ENCODE peak calls at places on chromosomes 11 and 22, in seven cellular contexts. One of them, this sample, is unnamed.

GRCh38 chr11:19474954-19475811 is 234.4 kb upstream of the E2F8 start:
- DNase-seq in H1: no peak
- DNase-seq in K562: no peak
- DNase-seq in WTC11: no peak
- DNase-seq in HCT116: no peak
- DNase-seq in GM12878: peak; percentile 76
- DNase-seq in HepG2: no peak
- DNase-seq in this sample: no peak

GRCh38 chr11:84130646-84131427 is 844.7 kb upstream of the CCDC90B start:
- DNase-seq in HepG2: no peak
- DNase-seq in HCT116: no peak
- DNase-seq in WTC11: no peak
- DNase-seq in K562: no peak
- DNase-seq in H1: no peak
- DNase-seq in GM12878: no peak
- DNase-seq in this sample: no peak

GRCh38 chr22:29563652-29564460 is 10.3 kb upstream of the THOC5 start:
- DNase-seq in GM12878: no peak
- DNase-seq in HepG2: no peak
- DNase-seq in H1: no peak
- DNase-seq in K562: no peak
- DNase-seq in WTC11: no peak
- DNase-seq in HCT116: no peak
- DNase-seq in this sample: no peak

GRCh38 chr22:20809538-20810185 is 35.7 kb downstream of the SERPIND1 start:
- DNase-seq in K562: no peak
- DNase-seq in WTC11: no peak
- DNase-seq in HepG2: no peak
- DNase-seq in H1: no peak
- DNase-seq in GM12878: no peak
- DNase-seq in HCT116: no peak
- DNase-seq in this sample: no peak

GRCh38 chr11:86952933-86953637 is 2.1 kb downstream of the FZD4 start:
- DNase-seq in GM12878: no peak
- DNase-seq in K562: no peak
- DNase-seq in WTC11: no peak
- DNase-seq in HCT116: no peak
- DNase-seq in HepG2: no peak
- DNase-seq in H1: no peak
- DNase-seq in this sample: no peak

GRCh38 chr11:11810764-11811726 is 30.7 kb upstream of the USP47 start:
- DNase-seq in H1: no peak
- DNase-seq in K562: peak; percentile 96
- DNase-seq in HepG2: no peak
- DNase-seq in GM12878: no peak
- DNase-seq in HCT116: peak; percentile 85
- DNase-seq in WTC11: peak; percentile 73
- DNase-seq in this sample: peak; percentile 37

GRCh38 chr11:123303924-123304323 is 108.9 kb upstream of the CLMP start:
- DNase-seq in HepG2: no peak
- DNase-seq in GM12878: peak; percentile 19
- DNase-seq in K562: no peak
- DNase-seq in HCT116: no peak
- DNase-seq in H1: no peak
- DNase-seq in WTC11: no peak
- DNase-seq in this sample: no peak

GRCh38 chr11:76788661-76789442 is 5.7 kb downstream of the TSKU start:
- DNase-seq in H1: no peak
- DNase-seq in WTC11: no peak
- DNase-seq in K562: no peak
- DNase-seq in GM12878: no peak
- DNase-seq in HCT116: peak; percentile 85
- DNase-seq in HepG2: peak; percentile 66
- DNase-seq in this sample: no peak

GRCh38 chr11:3927129-3927796 is 71.8 kb downstream of the STIM1 start:
- DNase-seq in WTC11: no peak
- DNase-seq in GM12878: no peak
- DNase-seq in K562: no peak
- DNase-seq in H1: no peak
- DNase-seq in HCT116: no peak
- DNase-seq in HepG2: no peak
- DNase-seq in this sample: no peak

GRCh38 chr22:49676230-49676629 is 151.4 kb downstream of the BRD1 start:
- DNase-seq in GM12878: no peak
- DNase-seq in HepG2: no peak
- DNase-seq in WTC11: no peak
- DNase-seq in K562: no peak
- DNase-seq in HCT116: no peak
- DNase-seq in H1: no peak
- DNase-seq in this sample: no peak

GRCh38 chr11:46553746-46554204 is 40.0 kb downstream of the AMBRA1 start:
- DNase-seq in GM12878: no peak
- DNase-seq in H1: no peak
- DNase-seq in HepG2: peak; percentile 42
- DNase-seq in K562: no peak
- DNase-seq in WTC11: no peak
- DNase-seq in HCT116: peak; percentile 62
- DNase-seq in this sample: no peak

GRCh38 chr22:37618072-37618656 is 9.5 kb downstream of the GGA1 start:
- DNase-seq in K562: no peak
- DNase-seq in HCT116: no peak
- DNase-seq in HepG2: no peak
- DNase-seq in GM12878: no peak
- DNase-seq in WTC11: no peak
- DNase-seq in H1: no peak
- DNase-seq in this sample: no peak

GRCh38 chr11:59801981-59802638 is 8.5 kb downstream of the MRPL16 start:
- DNase-seq in HCT116: no peak
- DNase-seq in H1: no peak
- DNase-seq in GM12878: no peak
- DNase-seq in HepG2: no peak
- DNase-seq in WTC11: no peak
- DNase-seq in K562: no peak
- DNase-seq in this sample: no peak

GRCh38 chr11:59800390-59801037 is 10.1 kb downstream of the MRPL16 start:
- DNase-seq in H1: no peak
- DNase-seq in WTC11: no peak
- DNase-seq in K562: no peak
- DNase-seq in GM12878: no peak
- DNase-seq in HCT116: no peak
- DNase-seq in HepG2: no peak
- DNase-seq in this sample: no peak

GRCh38 chr11:59801160-59801706 is 9.3 kb downstream of the MRPL16 start:
- DNase-seq in GM12878: no peak
- DNase-seq in HepG2: no peak
- DNase-seq in WTC11: no peak
- DNase-seq in HCT116: no peak
- DNase-seq in H1: no peak
- DNase-seq in K562: no peak
- DNase-seq in this sample: no peak

GRCh38 chr11:59807047-59807446 is 3.5 kb downstream of the MRPL16 start:
- DNase-seq in GM12878: no peak
- DNase-seq in WTC11: no peak
- DNase-seq in H1: no peak
- DNase-seq in HepG2: peak; percentile 50
- DNase-seq in K562: no peak
- DNase-seq in HCT116: no peak
- DNase-seq in this sample: no peak

GRCh38 chr11:59802639-59803176 is 7.9 kb downstream of the MRPL16 start:
- DNase-seq in HCT116: peak; percentile 46
- DNase-seq in H1: no peak
- DNase-seq in K562: peak; percentile 53
- DNase-seq in WTC11: no peak
- DNase-seq in GM12878: no peak
- DNase-seq in HepG2: peak; percentile 51
- DNase-seq in this sample: peak; percentile 33
- TF ChIP-seq SP1 in HCT116: peak; percentile 12
- TF ChIP-seq SP1 in H1: no peak
- TF ChIP-seq SP1 in K562: no peak
- TF ChIP-seq SP1 in WTC11: no peak
- TF ChIP-seq SP1 in GM12878: no peak
- TF ChIP-seq SP1 in HepG2: no peak
- TF ChIP-seq SP1 in this sample: no peak

GRCh38 chr11:2481253-2481652 is 36.4 kb downstream of the KCNQ1 start:
- DNase-seq in H1: no peak
- DNase-seq in GM12878: no peak
- DNase-seq in K562: no peak
- DNase-seq in WTC11: no peak
- DNase-seq in HepG2: no peak
- DNase-seq in HCT116: no peak
- DNase-seq in this sample: no peak

GRCh38 chr11:2482199-2482598 is 37.4 kb downstream of the KCNQ1 start:
- DNase-seq in K562: no peak
- DNase-seq in HepG2: no peak
- DNase-seq in WTC11: no peak
- DNase-seq in GM12878: no peak
- DNase-seq in H1: no peak
- DNase-seq in HCT116: no peak
- DNase-seq in this sample: no peak

GRCh38 chr11:2483426-2483825 is 38.6 kb downstream of the KCNQ1 start:
- DNase-seq in HepG2: no peak
- DNase-seq in HCT116: no peak
- DNase-seq in K562: no peak
- DNase-seq in H1: no peak
- DNase-seq in GM12878: no peak
- DNase-seq in WTC11: no peak
- DNase-seq in this sample: peak; percentile 5

GRCh38 chr11:2482745-2483144 is 37.9 kb downstream of the KCNQ1 start:
- DNase-seq in K562: no peak
- DNase-seq in HepG2: no peak
- DNase-seq in H1: no peak
- DNase-seq in HCT116: no peak
- DNase-seq in GM12878: no peak
- DNase-seq in WTC11: no peak
- DNase-seq in this sample: peak; percentile 1

DNA sequence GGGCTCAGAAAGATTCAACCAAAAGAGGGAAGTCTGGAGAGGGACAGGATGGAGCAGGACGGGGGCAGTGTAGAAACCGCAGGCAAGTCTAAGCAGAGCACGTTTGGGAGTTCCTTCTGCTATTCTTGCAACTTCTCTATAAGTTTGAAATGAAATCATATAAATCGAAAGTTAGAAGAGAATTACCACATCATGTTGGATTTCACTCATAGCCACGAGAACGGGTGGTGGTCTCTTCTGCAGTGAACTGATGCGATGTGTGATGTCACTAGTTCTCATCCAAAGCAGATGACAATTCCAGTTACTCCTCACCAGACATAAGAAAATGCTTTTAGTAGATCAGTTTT is 36.0 kb downstream of the KCNQ1 start:
- DNase-seq in K562: no peak
- DNase-seq in HepG2: no peak
- DNase-seq in H1: no peak
- DNase-seq in WTC11: no peak
- DNase-seq in GM12878: no peak
- DNase-seq in HCT116: no peak
- DNase-seq in this sample: no peak
- TF ChIP-seq SP1 in K562: no peak
- TF ChIP-seq SP1 in HepG2: no peak
- TF ChIP-seq SP1 in H1: no peak
- TF ChIP-seq SP1 in WTC11: no peak
- TF ChIP-seq SP1 in GM12878: no peak
- TF ChIP-seq SP1 in HCT116: no peak
- TF ChIP-seq SP1 in this sample: no peak

GRCh38 chr11:30285416-30286121 is 37.3 kb upstream of the ARL14EP start:
- DNase-seq in WTC11: no peak
- DNase-seq in GM12878: no peak
- DNase-seq in HCT116: no peak
- DNase-seq in H1: no peak
- DNase-seq in HepG2: no peak
- DNase-seq in K562: no peak
- DNase-seq in this sample: no peak

GRCh38 chr11:30281476-30282288 is 41.2 kb upstream of the ARL14EP start:
- DNase-seq in HepG2: no peak
- DNase-seq in HCT116: no peak
- DNase-seq in H1: no peak
- DNase-seq in GM12878: no peak
- DNase-seq in K562: no peak
- DNase-seq in WTC11: no peak
- DNase-seq in this sample: no peak

GRCh38 chr11:30284836-30285235 is 38.1 kb upstream of the ARL14EP start:
- DNase-seq in HepG2: no peak
- DNase-seq in K562: no peak
- DNase-seq in HCT116: no peak
- DNase-seq in WTC11: no peak
- DNase-seq in GM12878: no peak
- DNase-seq in H1: no peak
- DNase-seq in this sample: no peak

DNA sequence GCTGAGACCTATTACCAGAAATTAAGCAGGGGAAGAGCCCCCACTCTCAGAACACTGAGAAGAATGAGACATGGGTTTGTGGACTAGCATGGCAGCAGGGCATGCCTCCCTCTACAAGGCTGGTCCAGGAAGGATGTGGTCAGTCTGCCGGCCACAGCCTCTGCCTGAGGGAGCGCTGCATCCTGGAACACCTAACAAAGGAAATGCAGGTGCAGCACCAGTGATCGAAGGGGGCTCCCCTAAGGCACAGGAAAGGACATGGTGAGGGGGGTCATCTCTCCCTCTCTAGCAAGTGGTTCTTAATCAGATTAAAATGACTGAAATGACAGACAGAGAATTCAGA is 40.6 kb upstream of the ARL14EP start:
- DNase-seq in H1: no peak
- DNase-seq in K562: no peak
- DNase-seq in WTC11: no peak
- DNase-seq in HCT116: no peak
- DNase-seq in GM12878: peak; percentile 17
- DNase-seq in HepG2: no peak
- DNase-seq in this sample: no peak
- TF ChIP-seq SP1 in H1: no peak
- TF ChIP-seq SP1 in K562: no peak
- TF ChIP-seq SP1 in WTC11: no peak
- TF ChIP-seq SP1 in HCT116: no peak
- TF ChIP-seq SP1 in GM12878: no peak
- TF ChIP-seq SP1 in HepG2: no peak
- TF ChIP-seq SP1 in this sample: no peak

GRCh38 chr22:44577391-44578114 is 79.5 kb upstream of the RTL6 start:
- DNase-seq in GM12878: no peak
- DNase-seq in WTC11: no peak
- DNase-seq in HepG2: no peak
- DNase-seq in HCT116: no peak
- DNase-seq in H1: no peak
- DNase-seq in K562: no peak
- DNase-seq in this sample: no peak

GRCh38 chr22:44576311-44577260 is 78.6 kb upstream of the RTL6 start:
- DNase-seq in WTC11: no peak
- DNase-seq in HCT116: no peak
- DNase-seq in GM12878: no peak
- DNase-seq in K562: no peak
- DNase-seq in H1: no peak
- DNase-seq in HepG2: no peak
- DNase-seq in this sample: no peak

GRCh38 chr22:44578115-44578457 is 80.1 kb upstream of the RTL6 start:
- DNase-seq in HCT116: no peak
- DNase-seq in K562: no peak
- DNase-seq in HepG2: no peak
- DNase-seq in WTC11: no peak
- DNase-seq in H1: no peak
- DNase-seq in GM12878: no peak
- DNase-seq in this sample: no peak

GRCh38 chr22:44580176-44580575 is 82.1 kb upstream of the RTL6 start:
- DNase-seq in HepG2: no peak
- DNase-seq in HCT116: no peak
- DNase-seq in K562: no peak
- DNase-seq in H1: no peak
- DNase-seq in GM12878: no peak
- DNase-seq in WTC11: no peak
- DNase-seq in this sample: no peak

GRCh38 chr22:44578516-44579230 is 80.6 kb upstream of the RTL6 start:
- DNase-seq in HepG2: no peak
- DNase-seq in HCT116: no peak
- DNase-seq in H1: no peak
- DNase-seq in GM12878: no peak
- DNase-seq in WTC11: no peak
- DNase-seq in K562: no peak
- DNase-seq in this sample: no peak
- TF ChIP-seq SP1 in HepG2: no peak
- TF ChIP-seq SP1 in HCT116: no peak
- TF ChIP-seq SP1 in H1: no peak
- TF ChIP-seq SP1 in GM12878: no peak
- TF ChIP-seq SP1 in WTC11: no peak
- TF ChIP-seq SP1 in K562: no peak
- TF ChIP-seq SP1 in this sample: no peak

This sample was measured in HEK293T.